ENCODE peak calls at places on chromosomes 2 and 18, in nine cellular contexts. B, I, H, M, G, Z, P, F and R are unnamed samples.

GRCh38 chr18:26526128-26526965 is 22.0 kb downstream of the KCTD1 start:
- DNase-seq in B (no peak), I (peak; percentile 48), H (no peak), M (no peak), G (no peak), Z (no peak), P (peak; percentile 46), F (no peak), R (no peak)

GRCh38 chr2:144705328-144706245 is 185.7 kb upstream of the ZEB2 start:
- DNase-seq in B (no peak), I (peak; percentile 19), H (peak; percentile 7), M (no peak), G (no peak), Z (no peak), P (peak; percentile 65), F (no peak), R (no peak)

GRCh38 chr2:240426797-240427721 is 8.4 kb upstream of the GPC1 start:
- DNase-seq in B (no peak), I (peak; percentile 57), H (no peak), M (no peak), G (no peak), Z (no peak), P (peak; percentile 49), F (peak; percentile 4), R (no peak)

GRCh38 chr2:4219121-4219520 is 515.7 kb downstream of the DCDC2C start:
- DNase-seq in B (no peak), I (no peak), H (no peak), M (no peak), G (no peak), Z (no peak), P (no peak), F (no peak), R (no peak)

GRCh38 chr18:61001138-61001537 is 332.1 kb upstream of the CDH20 start:
- DNase-seq in B (no peak), I (no peak), H (peak; percentile 28), M (no peak), G (no peak), Z (no peak), P (no peak), F (no peak), R (no peak)

GRCh38 chr2:240925576-240926515 is 19.7 kb downstream of the CROCC2 start:
- DNase-seq in B (no peak), I (no peak), H (no peak), M (peak; percentile 5), G (peak; percentile 6), Z (peak; percentile 2), P (no peak), F (peak; percentile 6), R (peak; percentile 11)

GRCh38 chr2:112582314-112582746 is 2.1 kb upstream of the CHCHD5 start:
- DNase-seq in B (no peak), I (peak; percentile 51), H (peak; percentile 60), M (no peak), G (no peak), Z (no peak), P (peak; percentile 82), F (peak; percentile 16), R (no peak)

GRCh38 chr2:69489793-69490192 is 52.6 kb upstream of the NFU1 start:
- DNase-seq in B (no peak), I (no peak), H (no peak), M (no peak), G (no peak), Z (no peak), P (peak; percentile 61), F (no peak), R (no peak)

GRCh38 chr2:234071664-234072063 is 21.2 kb downstream of the SPP2 start:
- DNase-seq in B (no peak), I (no peak), H (no peak), M (no peak), G (no peak), Z (no peak), P (no peak), F (no peak), R (no peak)

GRCh38 chr2:173571021-173571821 is 216.5 kb downstream of the CDCA7 start:
- DNase-seq in B (no peak), I (peak; percentile 35), H (peak; percentile 30), M (peak; percentile 11), G (no peak), Z (no peak), P (peak; percentile 49), F (peak; percentile 42), R (no peak)

GRCh38 chr18:3747176-3747973 is 297.4 kb downstream of the TGIF1 start:
- DNase-seq in B (no peak), I (peak; percentile 92), H (peak; percentile 25), M (no peak), G (no peak), Z (no peak), P (peak; percentile 97), F (no peak), R (no peak)

DNA sequence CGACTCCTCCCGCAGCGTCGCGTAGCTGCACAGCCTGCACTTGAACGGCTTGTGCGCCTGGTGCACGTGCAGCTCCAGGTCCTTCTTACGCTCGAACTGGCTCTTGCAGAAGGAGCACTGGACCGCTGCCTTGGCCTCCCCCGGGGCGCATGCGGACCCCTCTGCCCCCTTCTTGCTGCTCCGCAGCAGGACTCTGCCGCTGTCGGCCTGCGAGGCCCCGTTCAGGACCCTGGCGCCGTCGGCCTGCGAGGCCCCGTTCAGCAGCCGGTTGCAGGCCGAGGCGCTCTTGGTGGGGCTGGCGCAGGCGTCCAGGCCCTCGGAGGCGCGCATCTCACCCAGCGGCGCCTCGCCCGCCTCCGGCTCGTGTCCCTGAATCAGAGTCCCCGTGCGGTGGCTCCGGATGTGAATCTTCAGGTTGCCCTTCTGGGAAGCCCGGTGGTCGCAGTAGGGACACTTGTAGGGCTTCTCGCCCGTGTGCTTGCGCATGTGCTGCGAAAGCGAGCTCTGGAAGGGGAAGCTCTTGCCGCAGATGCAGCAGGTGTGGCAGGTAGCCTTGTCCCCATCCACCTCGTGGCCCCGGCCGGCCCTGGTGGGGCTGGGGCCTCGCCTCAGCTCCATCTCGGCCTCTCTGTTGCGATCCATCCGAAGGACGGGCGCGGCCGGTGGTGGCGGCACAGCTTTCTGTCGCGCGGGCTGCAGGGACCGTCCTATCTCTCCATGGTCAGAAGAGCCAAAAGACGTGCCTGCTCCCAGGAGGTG is 52.5 kb downstream of the ZNF516 start:
- DNase-seq in B (no peak), I (no peak), H (no peak), M (no peak), G (no peak), Z (no peak), P (no peak), F (no peak), R (no peak)
- TF ChIP-seq CTCF in B (no peak), I (no peak), H (no peak), M (no peak), G (no peak), Z (no peak), P (no peak), F (no peak), R (no peak)

DNA sequence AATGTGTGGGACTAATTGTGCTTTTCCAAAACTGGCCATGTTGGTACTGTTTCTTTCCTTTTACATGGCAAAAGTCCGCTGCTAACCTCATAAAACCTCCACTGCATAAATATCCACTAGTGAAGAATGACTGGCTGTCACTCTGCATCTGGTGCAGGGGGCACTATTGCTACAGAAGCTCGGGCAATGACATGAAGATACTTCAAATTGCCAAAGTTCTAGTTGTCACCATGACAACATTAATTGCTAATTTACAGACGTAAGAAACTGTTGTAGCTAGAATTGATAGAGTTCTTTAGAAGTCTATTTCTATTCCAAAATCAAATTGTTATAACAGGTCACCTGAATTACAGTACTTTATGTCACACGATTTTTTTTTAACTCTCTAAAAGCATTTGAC is 861 bp downstream of the CFAP210 start:
- DNase-seq in B (no peak), I (no peak), H (no peak), M (no peak), G (no peak), Z (no peak), P (no peak), F (no peak), R (no peak)
- TF ChIP-seq CTCF in B (no peak), I (no peak), H (no peak), M (no peak), G (no peak), Z (peak; percentile 32), P (no peak), F (no peak), R (peak; percentile 15)

GRCh38 chr2:58594175-58594574 is 353.1 kb upstream of the FANCL start:
- DNase-seq in B (peak; percentile 60), I (no peak), H (no peak), M (peak; percentile 5), G (no peak), Z (no peak), P (no peak), F (peak; percentile 48), R (no peak)
- TF ChIP-seq CTCF in B (peak; percentile 68), I (peak; percentile 23), H (peak; percentile 34), M (peak; percentile 27), G (no peak), Z (no peak), P (peak; percentile 19), F (peak; percentile 50), R (no peak)

DNA sequence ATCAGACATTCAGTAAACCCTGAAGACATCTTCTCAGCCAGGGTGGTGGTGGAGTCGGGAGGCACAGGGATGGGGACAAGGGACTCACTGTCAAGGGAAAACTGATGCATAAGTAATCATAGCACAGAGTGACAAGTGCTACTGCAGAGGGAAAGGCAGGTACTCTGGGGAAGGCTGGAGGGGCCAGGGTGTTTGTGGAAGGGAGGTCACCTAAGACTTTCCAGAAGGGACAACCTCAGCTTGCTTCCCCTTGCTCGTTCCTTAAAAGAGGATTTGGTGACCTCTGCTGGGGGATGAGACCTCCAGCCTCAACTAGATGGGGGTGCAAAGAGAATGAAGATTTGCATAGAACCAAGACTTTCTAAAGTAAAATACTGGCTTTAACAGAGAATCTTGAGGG is 99.5 kb downstream of the SLC4A3 start:
- DNase-seq in B (no peak), I (no peak), H (no peak), M (no peak), G (no peak), Z (no peak), P (peak; percentile 50), F (peak; percentile 33), R (no peak)
- TF ChIP-seq CTCF in B (no peak), I (no peak), H (peak; percentile 16), M (no peak), G (peak; percentile 24), Z (no peak), P (peak; percentile 34), F (peak; percentile 42), R (no peak)

GRCh38 chr2:202870431-202871160 is 970 bp downstream of the ICA1L start:
- DNase-seq in B (peak; percentile 72), I (peak; percentile 49), H (peak; percentile 84), M (peak; percentile 66), G (peak; percentile 54), Z (peak; percentile 91), P (peak; percentile 32), F (peak; percentile 85), R (peak; percentile 50)

GRCh38 chr2:202871161-202872141 is at the start of gene ICA1L:
- DNase-seq in B (peak; percentile 85), I (peak; percentile 62), H (peak; percentile 62), M (peak; percentile 71), G (peak; percentile 72), Z (peak; percentile 67), P (peak; percentile 45), F (peak; percentile 88), R (peak; percentile 44)
- TF ChIP-seq CTCF in B (no peak), I (no peak), H (no peak), M (no peak), G (no peak), Z (no peak), P (peak; percentile 17), F (no peak), R (no peak)